ENCODE peak calls at places on chromosomes 11 and 22, in ten cellular contexts. One of them, this sample, is unnamed.

GRCh38 chr22:37225481-37225880 is 13.2 kb upstream of the SSTR3 start:
- DNase-seq in lower leg skin: no peak
- DNase-seq in uterus: no peak
- DNase-seq in suprapubic skin: no peak
- DNase-seq in GM20000: no peak
- DNase-seq in osteocyte: no peak
- DNase-seq in BE2C: no peak
- DNase-seq in activated CD8-positive, alpha-beta T cell treated with anti-CD3 and anti-CD28 coated beads for 36 hours: peak
- DNase-seq in astrocyte of the spinal cord: no peak
- DNase-seq in heart right ventricle: no peak
- DNase-seq in this sample: peak

GRCh38 chr11:92811341-92811740 is 158.1 kb upstream of the MTNR1B start:
- DNase-seq in GM20000: no peak
- DNase-seq in heart right ventricle: no peak
- DNase-seq in uterus: no peak
- DNase-seq in BE2C: no peak
- DNase-seq in lower leg skin: no peak
- DNase-seq in osteocyte: no peak
- DNase-seq in suprapubic skin: no peak
- DNase-seq in activated CD8-positive, alpha-beta T cell treated with anti-CD3 and anti-CD28 coated beads for 36 hours: no peak
- DNase-seq in astrocyte of the spinal cord: no peak
- DNase-seq in this sample: no peak

GRCh38 chr11:115506909-115507649 is 2.9 kb upstream of the CADM1 start:
- DNase-seq in heart right ventricle: no peak
- DNase-seq in GM20000: no peak
- DNase-seq in osteocyte: no peak
- DNase-seq in lower leg skin: no peak
- DNase-seq in suprapubic skin: no peak
- DNase-seq in activated CD8-positive, alpha-beta T cell treated with anti-CD3 and anti-CD28 coated beads for 36 hours: no peak
- DNase-seq in astrocyte of the spinal cord: no peak
- DNase-seq in uterus: no peak
- DNase-seq in BE2C: no peak
- DNase-seq in this sample: no peak

GRCh38 chr11:115488945-115489344 is 15.3 kb downstream of the CADM1 start:
- DNase-seq in GM20000: no peak
- DNase-seq in activated CD8-positive, alpha-beta T cell treated with anti-CD3 and anti-CD28 coated beads for 36 hours: no peak
- DNase-seq in heart right ventricle: no peak
- DNase-seq in suprapubic skin: no peak
- DNase-seq in uterus: no peak
- DNase-seq in lower leg skin: no peak
- DNase-seq in BE2C: no peak
- DNase-seq in osteocyte: no peak
- DNase-seq in astrocyte of the spinal cord: peak
- DNase-seq in this sample: no peak

GRCh38 chr11:131867457-131868257 is 497.2 kb downstream of the NTM start:
- DNase-seq in astrocyte of the spinal cord: peak
- DNase-seq in BE2C: peak
- DNase-seq in heart right ventricle: peak
- DNase-seq in suprapubic skin: no peak
- DNase-seq in GM20000: peak
- DNase-seq in osteocyte: peak
- DNase-seq in lower leg skin: no peak
- DNase-seq in activated CD8-positive, alpha-beta T cell treated with anti-CD3 and anti-CD28 coated beads for 36 hours: peak
- DNase-seq in uterus: peak
- DNase-seq in this sample: peak

GRCh38 chr11:27626938-27627586 is 73.2 kb downstream of the BDNF start:
- DNase-seq in osteocyte: no peak
- DNase-seq in heart right ventricle: no peak
- DNase-seq in lower leg skin: no peak
- DNase-seq in suprapubic skin: no peak
- DNase-seq in BE2C: no peak
- DNase-seq in activated CD8-positive, alpha-beta T cell treated with anti-CD3 and anti-CD28 coated beads for 36 hours: no peak
- DNase-seq in GM20000: no peak
- DNase-seq in astrocyte of the spinal cord: no peak
- DNase-seq in uterus: no peak
- DNase-seq in this sample: no peak

GRCh38 chr11:25755918-25756584 is 575.9 kb upstream of the ANO3 start:
- DNase-seq in lower leg skin: peak
- DNase-seq in heart right ventricle: no peak
- DNase-seq in uterus: no peak
- DNase-seq in GM20000: no peak
- DNase-seq in suprapubic skin: no peak
- DNase-seq in activated CD8-positive, alpha-beta T cell treated with anti-CD3 and anti-CD28 coated beads for 36 hours: no peak
- DNase-seq in BE2C: no peak
- DNase-seq in osteocyte: peak
- DNase-seq in astrocyte of the spinal cord: no peak
- DNase-seq in this sample: no peak

GRCh38 chr11:8167796-8168195 is 1.0 kb downstream of the RIC3 start:
- DNase-seq in suprapubic skin: no peak
- DNase-seq in lower leg skin: no peak
- DNase-seq in heart right ventricle: no peak
- DNase-seq in GM20000: no peak
- DNase-seq in activated CD8-positive, alpha-beta T cell treated with anti-CD3 and anti-CD28 coated beads for 36 hours: no peak
- DNase-seq in astrocyte of the spinal cord: peak
- DNase-seq in uterus: no peak
- DNase-seq in BE2C: no peak
- DNase-seq in osteocyte: no peak
- DNase-seq in this sample: no peak

GRCh38 chr22:18057568-18058209 is 20.1 kb upstream of the PEX26 start:
- DNase-seq in astrocyte of the spinal cord: peak
- DNase-seq in suprapubic skin: peak
- DNase-seq in uterus: peak
- DNase-seq in GM20000: peak
- DNase-seq in activated CD8-positive, alpha-beta T cell treated with anti-CD3 and anti-CD28 coated beads for 36 hours: no peak
- DNase-seq in heart right ventricle: peak
- DNase-seq in BE2C: no peak
- DNase-seq in lower leg skin: peak
- DNase-seq in osteocyte: no peak
- DNase-seq in this sample: peak

GRCh38 chr11:60757231-60757800 is 649 bp downstream of the MS4A15 start:
- DNase-seq in suprapubic skin: no peak
- DNase-seq in activated CD8-positive, alpha-beta T cell treated with anti-CD3 and anti-CD28 coated beads for 36 hours: no peak
- DNase-seq in lower leg skin: peak
- DNase-seq in astrocyte of the spinal cord: no peak
- DNase-seq in heart right ventricle: no peak
- DNase-seq in osteocyte: no peak
- DNase-seq in BE2C: no peak
- DNase-seq in uterus: no peak
- DNase-seq in GM20000: no peak
- DNase-seq in this sample: no peak

GRCh38 chr11:129266536-129266935 is 74.4 kb upstream of the ARHGAP32 start:
- DNase-seq in uterus: no peak
- DNase-seq in activated CD8-positive, alpha-beta T cell treated with anti-CD3 and anti-CD28 coated beads for 36 hours: no peak
- DNase-seq in heart right ventricle: no peak
- DNase-seq in BE2C: no peak
- DNase-seq in GM20000: no peak
- DNase-seq in suprapubic skin: no peak
- DNase-seq in osteocyte: no peak
- DNase-seq in lower leg skin: no peak
- DNase-seq in astrocyte of the spinal cord: no peak
- DNase-seq in this sample: no peak

GRCh38 chr11:37504925-37505324 is 906.9 kb upstream of the RAG2 start:
- DNase-seq in BE2C: no peak
- DNase-seq in activated CD8-positive, alpha-beta T cell treated with anti-CD3 and anti-CD28 coated beads for 36 hours: no peak
- DNase-seq in suprapubic skin: no peak
- DNase-seq in astrocyte of the spinal cord: peak
- DNase-seq in heart right ventricle: no peak
- DNase-seq in osteocyte: no peak
- DNase-seq in uterus: no peak
- DNase-seq in lower leg skin: no peak
- DNase-seq in GM20000: no peak
- DNase-seq in this sample: no peak

GRCh38 chr11:119755351-119756071 is 26.5 kb upstream of the NECTIN1 start:
- DNase-seq in activated CD8-positive, alpha-beta T cell treated with anti-CD3 and anti-CD28 coated beads for 36 hours: no peak
- DNase-seq in suprapubic skin: no peak
- DNase-seq in GM20000: no peak
- DNase-seq in uterus: no peak
- DNase-seq in astrocyte of the spinal cord: no peak
- DNase-seq in osteocyte: no peak
- DNase-seq in heart right ventricle: no peak
- DNase-seq in lower leg skin: no peak
- DNase-seq in BE2C: no peak
- DNase-seq in this sample: no peak
- TF ChIP-seq CTCF in activated CD8-positive, alpha-beta T cell treated with anti-CD3 and anti-CD28 coated beads for 36 hours: no peak
- TF ChIP-seq CTCF in suprapubic skin: no peak
- TF ChIP-seq CTCF in GM20000: no peak
- TF ChIP-seq CTCF in uterus: no peak
- TF ChIP-seq CTCF in astrocyte of the spinal cord: no peak
- TF ChIP-seq CTCF in osteocyte: no peak
- TF ChIP-seq CTCF in heart right ventricle: no peak
- TF ChIP-seq CTCF in lower leg skin: no peak
- TF ChIP-seq CTCF in BE2C: no peak
- TF ChIP-seq CTCF in this sample: no peak

DNA sequence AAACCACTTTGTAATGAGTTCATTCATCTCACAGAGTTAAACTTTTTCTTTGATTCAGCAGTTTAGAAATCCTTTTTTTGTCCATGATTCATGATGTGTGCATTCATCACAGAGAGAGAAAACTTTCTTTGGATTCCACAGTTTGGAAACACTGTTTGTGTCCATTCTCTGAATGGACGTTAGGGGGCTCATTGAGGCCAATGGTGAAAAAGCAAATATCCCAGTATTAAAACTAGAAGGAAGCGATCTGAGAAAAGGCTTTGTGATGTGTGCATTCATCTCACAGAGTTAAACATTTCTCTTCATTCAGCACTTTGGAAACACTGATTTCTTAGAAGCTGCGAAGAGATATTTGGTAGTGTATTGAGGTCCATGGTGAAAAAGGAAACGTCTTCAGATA is 155.6 kb upstream of the TRIM48 start:
- DNase-seq in uterus: no peak
- DNase-seq in BE2C: no peak
- DNase-seq in astrocyte of the spinal cord: no peak
- DNase-seq in lower leg skin: no peak
- DNase-seq in osteocyte: no peak
- DNase-seq in heart right ventricle: no peak
- DNase-seq in activated CD8-positive, alpha-beta T cell treated with anti-CD3 and anti-CD28 coated beads for 36 hours: no peak
- DNase-seq in suprapubic skin: no peak
- DNase-seq in GM20000: no peak
- DNase-seq in this sample: no peak
- TF ChIP-seq CTCF in uterus: no peak
- TF ChIP-seq CTCF in BE2C: no peak
- TF ChIP-seq CTCF in astrocyte of the spinal cord: no peak
- TF ChIP-seq CTCF in lower leg skin: no peak
- TF ChIP-seq CTCF in osteocyte: no peak
- TF ChIP-seq CTCF in heart right ventricle: no peak
- TF ChIP-seq CTCF in activated CD8-positive, alpha-beta T cell treated with anti-CD3 and anti-CD28 coated beads for 36 hours: no peak
- TF ChIP-seq CTCF in suprapubic skin: no peak
- TF ChIP-seq CTCF in GM20000: no peak
- TF ChIP-seq CTCF in this sample: peak

GRCh38 chr11:101880208-101880607 is 34.6 kb upstream of the CEP126 start:
- DNase-seq in GM20000: peak
- DNase-seq in astrocyte of the spinal cord: peak
- DNase-seq in osteocyte: no peak
- DNase-seq in BE2C: peak
- DNase-seq in activated CD8-positive, alpha-beta T cell treated with anti-CD3 and anti-CD28 coated beads for 36 hours: no peak
- DNase-seq in suprapubic skin: no peak
- DNase-seq in uterus: no peak
- DNase-seq in lower leg skin: no peak
- DNase-seq in heart right ventricle: no peak
- DNase-seq in this sample: peak
- TF ChIP-seq CTCF in GM20000: peak
- TF ChIP-seq CTCF in astrocyte of the spinal cord: peak
- TF ChIP-seq CTCF in osteocyte: peak
- TF ChIP-seq CTCF in BE2C: peak
- TF ChIP-seq CTCF in activated CD8-positive, alpha-beta T cell treated with anti-CD3 and anti-CD28 coated beads for 36 hours: no peak
- TF ChIP-seq CTCF in suprapubic skin: no peak
- TF ChIP-seq CTCF in uterus: no peak
- TF ChIP-seq CTCF in lower leg skin: no peak
- TF ChIP-seq CTCF in heart right ventricle: no peak
- TF ChIP-seq CTCF in this sample: peak

GRCh38 chr11:94521684-94522083 is 9.4 kb downstream of the C11orf97 start:
- DNase-seq in uterus: no peak
- DNase-seq in osteocyte: no peak
- DNase-seq in activated CD8-positive, alpha-beta T cell treated with anti-CD3 and anti-CD28 coated beads for 36 hours: no peak
- DNase-seq in heart right ventricle: no peak
- DNase-seq in astrocyte of the spinal cord: no peak
- DNase-seq in lower leg skin: no peak
- DNase-seq in BE2C: no peak
- DNase-seq in GM20000: no peak
- DNase-seq in suprapubic skin: no peak
- DNase-seq in this sample: peak

GRCh38 chr11:94516725-94517124 is 4.5 kb downstream of the C11orf97 start:
- DNase-seq in lower leg skin: no peak
- DNase-seq in heart right ventricle: no peak
- DNase-seq in BE2C: no peak
- DNase-seq in activated CD8-positive, alpha-beta T cell treated with anti-CD3 and anti-CD28 coated beads for 36 hours: no peak
- DNase-seq in astrocyte of the spinal cord: no peak
- DNase-seq in uterus: no peak
- DNase-seq in osteocyte: no peak
- DNase-seq in GM20000: no peak
- DNase-seq in suprapubic skin: no peak
- DNase-seq in this sample: no peak

GRCh38 chr11:94518300-94518699 is 6.0 kb downstream of the C11orf97 start:
- DNase-seq in BE2C: no peak
- DNase-seq in GM20000: no peak
- DNase-seq in suprapubic skin: no peak
- DNase-seq in osteocyte: no peak
- DNase-seq in activated CD8-positive, alpha-beta T cell treated with anti-CD3 and anti-CD28 coated beads for 36 hours: no peak
- DNase-seq in astrocyte of the spinal cord: no peak
- DNase-seq in uterus: no peak
- DNase-seq in heart right ventricle: no peak
- DNase-seq in lower leg skin: no peak
- DNase-seq in this sample: no peak

GRCh38 chr11:94515398-94515797 is 3.1 kb downstream of the C11orf97 start:
- DNase-seq in osteocyte: no peak
- DNase-seq in activated CD8-positive, alpha-beta T cell treated with anti-CD3 and anti-CD28 coated beads for 36 hours: no peak
- DNase-seq in BE2C: no peak
- DNase-seq in lower leg skin: no peak
- DNase-seq in suprapubic skin: no peak
- DNase-seq in heart right ventricle: no peak
- DNase-seq in GM20000: no peak
- DNase-seq in uterus: no peak
- DNase-seq in astrocyte of the spinal cord: no peak
- DNase-seq in this sample: no peak

DNA sequence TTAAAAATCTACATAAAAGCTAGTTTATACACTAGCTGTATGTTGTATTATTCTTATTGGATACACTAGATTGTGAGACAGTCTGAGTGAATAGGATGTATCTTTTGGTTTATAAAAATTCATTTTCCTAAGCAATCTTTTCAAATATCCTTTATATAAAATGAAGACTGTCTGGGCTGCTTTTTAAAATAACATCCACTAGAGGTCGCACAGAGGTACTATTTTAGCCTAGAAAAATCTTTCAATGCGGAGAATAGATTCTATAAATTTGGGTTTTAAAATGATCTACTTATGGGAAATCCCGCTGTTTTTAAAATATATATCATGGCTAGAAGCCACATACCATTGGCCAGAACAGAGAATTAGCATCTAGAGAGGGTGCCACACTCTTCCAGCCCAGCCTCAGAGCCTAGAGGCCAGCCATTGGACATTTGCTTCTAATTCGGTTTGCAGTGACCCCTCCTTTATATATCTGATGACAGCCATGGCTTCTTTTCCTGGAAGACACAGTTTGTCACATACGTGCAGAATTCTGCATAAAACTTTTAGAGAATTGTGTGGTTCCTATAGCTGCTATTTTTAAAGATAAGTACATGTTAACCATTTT is 7.3 kb downstream of the C11orf97 start:
- DNase-seq in astrocyte of the spinal cord: peak
- DNase-seq in osteocyte: no peak
- DNase-seq in BE2C: no peak
- DNase-seq in uterus: no peak
- DNase-seq in GM20000: peak
- DNase-seq in suprapubic skin: no peak
- DNase-seq in heart right ventricle: no peak
- DNase-seq in activated CD8-positive, alpha-beta T cell treated with anti-CD3 and anti-CD28 coated beads for 36 hours: peak
- DNase-seq in lower leg skin: no peak
- DNase-seq in this sample: peak
- TF ChIP-seq CTCF in astrocyte of the spinal cord: peak
- TF ChIP-seq CTCF in osteocyte: peak
- TF ChIP-seq CTCF in BE2C: peak
- TF ChIP-seq CTCF in uterus: peak
- TF ChIP-seq CTCF in GM20000: peak
- TF ChIP-seq CTCF in suprapubic skin: peak
- TF ChIP-seq CTCF in heart right ventricle: peak
- TF ChIP-seq CTCF in activated CD8-positive, alpha-beta T cell treated with anti-CD3 and anti-CD28 coated beads for 36 hours: peak
- TF ChIP-seq CTCF in lower leg skin: no peak
- TF ChIP-seq CTCF in this sample: peak

This sample was measured in OCI-LY7.